ENCODE peak calls at places on chromosomes 16 and 17, in six cellular contexts. B is GM23338, M is HL-60, S is SK-N-SH, I is Panc1, V is K562. R is an unnamed sample.

GRCh38 chr17:31002047-31002446 is 31.2 kb downstream of the RNF135 start:
- DNase-seq in B (no peak), M (no peak), S (no peak), I (no peak), V (no peak), R (no peak)

GRCh38 chr16:50671644-50672260 is 9.4 kb downstream of the SNX20 start:
- DNase-seq in B (peak; percentile 64), M (peak; percentile 78), S (peak; percentile 62), I (no peak), V (peak; percentile 67), R (peak; percentile 64)

GRCh38 chr17:7436556-7437368 is 1.5 kb downstream of the TMEM102 start:
- DNase-seq in B (peak; percentile 92), M (peak; percentile 73), S (peak; percentile 80), I (peak; percentile 91), V (no peak), R (peak; percentile 79)

GRCh38 chr16:49015189-49015540 is 266.5 kb downstream of the CBLN1 start:
- DNase-seq in B (peak; percentile 49), M (no peak), S (no peak), I (no peak), V (no peak), R (no peak)

GRCh38 chr16:73037331-73037745 is 10.6 kb downstream of the ZFHX3 start:
- DNase-seq in B (no peak), M (no peak), S (peak; percentile 61), I (no peak), V (peak; percentile 13), R (no peak)

GRCh38 chr16:31423801-31424200 is 4.4 kb downstream of the COX6A2 start:
- DNase-seq in B (no peak), M (no peak), S (no peak), I (no peak), V (no peak), R (no peak)

GRCh38 chr17:17190188-17190587 is 15.9 kb downstream of the PLD6 start:
- DNase-seq in B (no peak), M (no peak), S (no peak), I (no peak), V (no peak), R (no peak)

GRCh38 chr17:27345141-27345904 is 51.4 kb downstream of the WSB1 start:
- DNase-seq in B (peak; percentile 98), M (no peak), S (no peak), I (no peak), V (peak; percentile 95), R (no peak)

GRCh38 chr17:60047046-60047445 is 31.7 kb downstream of the HEATR6 start:
- DNase-seq in B (no peak), M (no peak), S (no peak), I (no peak), V (no peak), R (no peak)

GRCh38 chr17:538096-538973 is 176.3 kb downstream of the VPS53 start:
- DNase-seq in B (peak; percentile 43), M (no peak), S (no peak), I (no peak), V (no peak), R (no peak)

GRCh38 chr17:81994593-81995462 is 17.4 kb downstream of the ASPSCR1 start:
- DNase-seq in B (no peak), M (no peak), S (no peak), I (no peak), V (no peak), R (no peak)

GRCh38 chr17:44502598-44503079 is 567 bp downstream of the GPATCH8 start:
- DNase-seq in B (no peak), M (no peak), S (no peak), I (no peak), V (peak; percentile 21), R (no peak)

GRCh38 chr17:16314859-16315258 is 38.4 kb downstream of the CENPV start:
- DNase-seq in B (no peak), M (no peak), S (no peak), I (no peak), V (no peak), R (no peak)

GRCh38 chr17:17071531-17072360 is 29.5 kb downstream of the MPRIP start:
- DNase-seq in B (no peak), M (no peak), S (no peak), I (no peak), V (no peak), R (no peak)

GRCh38 chr16:84303023-84303422 is 8.3 kb downstream of the WFDC1 start:
- DNase-seq in B (no peak), M (no peak), S (no peak), I (no peak), V (no peak), R (no peak)

GRCh38 chr17:42660692-42661345 is 1.7 kb downstream of the TUBG2 start:
- DNase-seq in B (no peak), M (no peak), S (no peak), I (no peak), V (peak; percentile 67), R (no peak)

GRCh38 chr17:74340470-74341023 is 14.5 kb downstream of the KIF19 start:
- DNase-seq in B (no peak), M (no peak), S (peak; percentile 41), I (no peak), V (no peak), R (no peak)

GRCh38 chr16:68992521-68992920 is 112.9 kb upstream of the HAS3 start:
- DNase-seq in B (no peak), M (no peak), S (no peak), I (no peak), V (no peak), R (peak; percentile 48)

GRCh38 chr16:88430185-88430523 is 22.9 kb upstream of the ZFPM1 start:
- DNase-seq in B (no peak), M (no peak), S (no peak), I (no peak), V (no peak), R (no peak)

GRCh38 chr16:85929259-85929704 is 30.3 kb downstream of the IRF8 start:
- DNase-seq in B (no peak), M (no peak), S (no peak), I (no peak), V (no peak), R (no peak)

GRCh38 chr16:31460582-31461002 is 1.3 kb downstream of the ARMC5 start:
- DNase-seq in B (peak; percentile 78), M (peak; percentile 40), S (peak; percentile 56), I (no peak), V (peak; percentile 67), R (peak; percentile 56)

GRCh38 chr16:8853611-8854010 is 15.2 kb downstream of the CARHSP1 start:
- DNase-seq in B (no peak), M (no peak), S (no peak), I (no peak), V (no peak), R (no peak)

GRCh38 chr17:12961655-12962054 is 56.2 kb downstream of the ELAC2 start:
- DNase-seq in B (no peak), M (no peak), S (no peak), I (no peak), V (no peak), R (no peak)

GRCh38 chr17:3667366-3668278 is 756 bp downstream of the TAX1BP3 start:
- DNase-seq in B (peak; percentile 83), M (no peak), S (peak; percentile 85), I (no peak), V (peak; percentile 88), R (no peak)

GRCh38 chr16:68348645-68349445 is 38.0 kb downstream of the PRMT7 start:
- DNase-seq in B (no peak), M (no peak), S (no peak), I (no peak), V (no peak), R (no peak)

GRCh38 chr16:23398987-23399805 is 53.8 kb downstream of the COG7 start:
- DNase-seq in B (peak; percentile 93), M (no peak), S (no peak), I (no peak), V (no peak), R (no peak)

GRCh38 chr17:45956090-45956489 is 43.0 kb upstream of the STH start:
- DNase-seq in B (no peak), M (no peak), S (no peak), I (no peak), V (no peak), R (no peak)

GRCh38 chr17:80575057-80575875 is 30.6 kb downstream of the RPTOR start:
- DNase-seq in B (peak; percentile 95), M (peak; percentile 92), S (peak; percentile 96), I (peak; percentile 80), V (peak; percentile 94), R (peak; percentile 90)
- TF ChIP-seq POLR2AphosphoS5 in B (no peak), M (peak; percentile 54), S (no peak), I (no peak), V (no peak), R (peak; percentile 42)

GRCh38 chr16:78743556-78743955 is 644.1 kb downstream of the WWOX start:
- DNase-seq in B (no peak), M (no peak), S (no peak), I (no peak), V (no peak), R (no peak)

GRCh38 chr16:78744099-78744498 is 644.6 kb downstream of the WWOX start:
- DNase-seq in B (no peak), M (no peak), S (no peak), I (no peak), V (no peak), R (no peak)

GRCh38 chr16:78744796-78745464 is 645.5 kb downstream of the WWOX start:
- DNase-seq in B (no peak), M (no peak), S (no peak), I (no peak), V (no peak), R (no peak)

GRCh38 chr16:78740269-78740668 is 640.8 kb downstream of the WWOX start:
- DNase-seq in B (no peak), M (no peak), S (no peak), I (no peak), V (no peak), R (no peak)

GRCh38 chr16:78742501-78743283 is 643.2 kb downstream of the WWOX start:
- DNase-seq in B (no peak), M (no peak), S (no peak), I (no peak), V (peak; percentile 55), R (no peak)
- H3K4me3 ChIP-seq in B (no peak overlapping the region), M (no peak overlapping the region), S (no peak overlapping the region), I (no peak overlapping the region), V (peak overlapping the region; percentile 10), R (no peak overlapping the region)

GRCh38 chr16:65068151-65068740 is 53.6 kb downstream of the CDH11 start:
- DNase-seq in B (peak; percentile 57), M (no peak), S (no peak), I (no peak), V (no peak), R (no peak)

GRCh38 chr16:65070831-65071230 is 51.0 kb downstream of the CDH11 start:
- DNase-seq in B (peak; percentile 13), M (no peak), S (peak; percentile 15), I (peak; percentile 10), V (peak; percentile 0), R (no peak)

GRCh38 chr16:65069766-65070165 is 52.1 kb downstream of the CDH11 start:
- DNase-seq in B (no peak), M (no peak), S (no peak), I (no peak), V (no peak), R (no peak)

GRCh38 chr16:65066646-65067045 is 55.2 kb downstream of the CDH11 start:
- DNase-seq in B (no peak), M (no peak), S (no peak), I (no peak), V (no peak), R (no peak)

GRCh38 chr16:65069090-65069489 is 52.8 kb downstream of the CDH11 start:
- DNase-seq in B (no peak), M (no peak), S (no peak), I (no peak), V (no peak), R (no peak)
- TF ChIP-seq REST in B (no peak), M (no peak), S (no peak), I (no peak), V (no peak), R (no peak)

GRCh38 chr16:6331770-6332169 is 1000.9 kb upstream of the RBFOX1 start:
- DNase-seq in B (no peak), M (no peak), S (no peak), I (no peak), V (no peak), R (no peak)
- TF ChIP-seq POLR2AphosphoS5 in B (no peak), M (no peak), S (no peak), I (no peak), V (no peak), R (no peak)

R was measured in HCT116.